ENCODE peak calls at places on chromosomes 4 and X, in ten cellular contexts. O, C, P, M, I, V, J, G, N and S are unnamed samples.

GRCh38 chr4:33162122-33162521 is 2442.0 kb downstream of the PCDH7 start:
- DNase-seq in N (no peak), P (no peak), M (no peak), I (no peak), V (no peak), G (no peak), O (peak; percentile 12), J (peak; percentile 18), C (no peak), S (no peak)

GRCh38 chr4:102037566-102037965 is 247.0 kb downstream of the BANK1 start:
- DNase-seq in J (no peak), M (no peak), P (no peak), I (no peak), C (no peak), N (no peak), O (no peak), V (no peak), G (no peak), S (no peak)

GRCh38 chrX:9885150-9885549 is 82.0 kb upstream of the CLDN34 start:
- DNase-seq in I (no peak), P (no peak), M (peak; percentile 36), J (peak; percentile 75), V (peak; percentile 76), N (peak; percentile 85), C (peak; percentile 54), G (peak; percentile 71), O (peak; percentile 74), S (no peak)

GRCh38 chr4:160372390-160372789 is 1269.5 kb downstream of the RAPGEF2 start:
- DNase-seq in G (no peak), N (no peak), I (no peak), M (no peak), J (no peak), O (no peak), C (no peak), V (no peak), P (no peak), S (no peak)

GRCh38 chr4:98113005-98113404 is 30.3 kb downstream of the STPG2 start:
- DNase-seq in V (peak; percentile 83), O (peak; percentile 42), C (no peak), G (peak; percentile 33), J (peak; percentile 42), N (peak; percentile 7), P (no peak), M (no peak), I (peak; percentile 5), S (peak; percentile 3)

GRCh38 chr4:136750898-136751297 is 781.4 kb downstream of the PCDH18 start:
- DNase-seq in N (no peak), M (no peak), V (no peak), G (no peak), C (no peak), J (peak; percentile 15), P (no peak), I (no peak), O (no peak), S (no peak)

GRCh38 chr4:109701566-109702399 is 1.5 kb downstream of the CASP6 start:
- DNase-seq in M (no peak), I (no peak), V (peak; percentile 31), J (peak; percentile 7), C (peak; percentile 31), N (peak; percentile 39), O (no peak), G (no peak), P (no peak), S (no peak)

GRCh38 chr4:19971829-19972228 is 279.9 kb upstream of the SLIT2 start:
- DNase-seq in G (peak; percentile 26), I (no peak), O (peak; percentile 8), J (peak; percentile 43), M (no peak), C (no peak), V (no peak), P (no peak), N (peak; percentile 19), S (no peak)

GRCh38 chr4:147787204-147787603 is 55.3 kb downstream of the ARHGAP10 start:
- DNase-seq in N (no peak), G (peak; percentile 55), M (no peak), P (no peak), I (peak; percentile 45), J (peak; percentile 63), V (no peak), O (peak; percentile 54), C (no peak), S (peak; percentile 57)

GRCh38 chr4:84965558-84966381 is 720 bp downstream of the WDFY3 start:
- DNase-seq in G (peak; percentile 46), P (peak; percentile 70), J (peak; percentile 39), I (no peak), N (peak; percentile 53), O (peak; percentile 43), V (peak; percentile 56), M (no peak), C (no peak), S (no peak)
- TF ChIP-seq CTCF in G (peak; percentile 9), P (no peak), J (no peak), I (no peak), N (no peak), O (no peak), V (peak; percentile 25), M (no peak), C (no peak), S (no peak)

DNA sequence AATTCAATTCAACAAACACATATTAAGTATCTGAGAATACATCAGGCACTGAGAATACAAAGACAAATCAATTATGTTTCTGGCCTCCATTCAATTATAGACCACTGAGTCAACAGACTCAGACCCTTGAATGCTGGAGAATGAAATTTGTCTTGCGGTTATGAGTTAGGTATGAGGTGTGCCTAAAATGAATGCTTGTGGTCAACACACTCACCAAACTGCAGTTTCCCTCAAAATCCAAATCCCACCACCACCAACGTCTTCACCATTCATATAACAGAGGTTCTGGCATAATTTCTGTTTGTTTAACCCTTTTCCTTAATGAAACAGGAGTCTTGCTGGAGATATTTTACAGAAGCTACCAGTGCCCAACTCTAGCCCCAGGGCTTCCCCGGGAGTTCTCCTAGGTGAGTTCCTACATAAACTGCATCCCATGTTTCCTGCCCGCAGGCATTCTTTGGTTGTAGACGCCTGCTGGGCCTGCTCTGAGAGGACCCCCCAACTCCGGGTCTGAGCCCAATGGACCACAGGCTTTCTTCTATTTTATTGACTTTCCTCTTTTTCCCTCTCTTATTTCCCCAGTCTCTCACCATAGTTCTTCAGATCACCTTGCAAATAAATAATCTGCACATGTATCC is 119.2 kb downstream of the DDX53 start:
- DNase-seq in M (no peak), C (no peak), N (no peak), O (no peak), G (peak; percentile 22), P (no peak), J (no peak), I (no peak), V (no peak), S (peak; percentile 67)
- H3K4me3 ChIP-seq in M (no peak overlapping the region), C (no peak overlapping the region), N (no peak overlapping the region), O (no peak overlapping the region), G (no peak overlapping the region), P (no peak overlapping the region), J (no peak overlapping the region), I (no peak overlapping the region), V (no peak overlapping the region), S (no peak overlapping the region)

GRCh38 chr4:86594559-86595425 is 677 bp downstream of the PTPN13 start:
- DNase-seq in P (peak; percentile 65), G (peak; percentile 88), N (peak; percentile 56), V (peak; percentile 63), I (peak; percentile 94), C (peak; percentile 41), J (peak; percentile 75), O (peak; percentile 77), M (no peak), S (peak; percentile 67)
- TF ChIP-seq CTCF in P (no peak), G (peak; percentile 16), N (peak; percentile 4), V (no peak), I (peak; percentile 42), C (no peak), J (peak; percentile 36), O (peak; percentile 23), M (no peak), S (peak; percentile 35)

DNA sequence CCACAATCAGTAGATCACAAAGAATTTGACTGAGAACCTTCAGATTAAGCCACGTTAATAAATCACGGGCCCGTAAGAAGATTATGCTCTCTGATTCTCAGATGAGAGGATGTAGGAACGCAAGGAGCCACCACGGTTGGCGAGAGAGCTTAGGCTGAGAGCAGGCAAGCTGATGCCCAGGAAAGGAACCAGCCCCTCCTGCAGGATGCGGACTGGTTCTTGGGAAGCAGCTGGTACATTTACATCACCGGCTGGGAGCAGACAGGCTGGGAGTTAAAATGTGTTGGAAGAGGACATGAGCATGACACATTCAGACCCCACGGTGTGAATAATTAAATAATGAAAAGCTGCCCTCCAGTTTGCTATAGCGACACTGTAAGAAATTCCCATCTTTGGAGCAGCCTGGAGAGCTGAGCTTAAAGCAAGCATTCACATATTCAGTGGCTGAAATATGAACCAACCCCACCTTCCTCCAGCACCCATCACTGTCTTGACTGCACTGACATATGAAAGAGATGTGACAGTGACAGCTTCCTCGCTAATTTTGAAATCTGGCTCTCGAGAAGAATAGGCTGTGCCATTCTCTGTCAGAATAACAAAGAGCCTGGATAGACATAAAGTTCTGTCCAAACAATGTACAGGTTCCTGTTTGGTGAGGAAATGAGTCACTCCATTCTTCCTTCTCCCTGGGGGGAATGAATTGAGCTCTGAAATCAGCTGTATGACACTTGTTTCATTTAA is 33.1 kb downstream of the LNX1 start:
- DNase-seq in M (no peak), I (no peak), G (peak; percentile 59), P (no peak), N (peak; percentile 88), C (no peak), J (peak; percentile 75), O (peak; percentile 64), V (peak; percentile 74), S (no peak)
- H3K4me3 ChIP-seq in M (no peak overlapping the region), I (no peak overlapping the region), G (no peak overlapping the region), P (no peak overlapping the region), N (peak overlapping the region; percentile 44), C (no peak overlapping the region), J (no peak overlapping the region), O (no peak overlapping the region), V (no peak overlapping the region), S (peak overlapping the region; percentile 11)

GRCh38 chrX:49230500-49231232 is 2.5 kb downstream of the CACNA1F start:
- DNase-seq in V (no peak), M (peak; percentile 50), O (no peak), P (peak; percentile 68), G (no peak), N (no peak), C (peak; percentile 69), I (no peak), J (no peak), S (no peak)
- TF ChIP-seq CTCF in V (no peak), M (no peak), O (peak; percentile 13), P (no peak), G (peak; percentile 13), N (no peak), C (peak; percentile 42), I (no peak), J (no peak), S (no peak)